ENCODE peak calls at places on chromosomes 6 and 20, in nine cellular contexts. One of them, this sample, is unnamed.

GRCh38 chr20:44209691-44210421 is 715 bp downstream of the OSER1 start:
- DNase-seq in AG10803: peak
- DNase-seq in HT-29: peak
- DNase-seq in GM06990: no peak
- DNase-seq in activated T-helper 1 cell treated with anti-CD3 and anti-CD28 coated beads, Interleukin-12 subunit alpha, Interleukin-12 subunit beta, Interleukin-2, Interleukin-4 antibody, amounts not matched to agents 30 ng/mL and 10 ng/mL and 1 ng/mL, durations not matched to agents 14 hours and 24 hours and 36 hours: no peak
- DNase-seq in Ammon's horn: no peak
- DNase-seq in EH: peak
- DNase-seq in glutamatergic neuron: no peak
- DNase-seq in stimulated activated naive CD4-positive, alpha-beta T cell: peak
- DNase-seq in this sample: no peak

GRCh38 chr20:51136326-51136725 is 113.4 kb upstream of the KCNG1 start:
- DNase-seq in AG10803: no peak
- DNase-seq in GM06990: no peak
- DNase-seq in stimulated activated naive CD4-positive, alpha-beta T cell: no peak
- DNase-seq in EH: no peak
- DNase-seq in HT-29: peak
- DNase-seq in glutamatergic neuron: no peak
- DNase-seq in Ammon's horn: no peak
- DNase-seq in activated T-helper 1 cell treated with anti-CD3 and anti-CD28 coated beads, Interleukin-12 subunit alpha, Interleukin-12 subunit beta, Interleukin-2, Interleukin-4 antibody, amounts not matched to agents 30 ng/mL and 10 ng/mL and 1 ng/mL, durations not matched to agents 14 hours and 24 hours and 36 hours: no peak
- DNase-seq in this sample: no peak

GRCh38 chr6:12051861-12052368 is 39.8 kb downstream of the HIVEP1 start:
- DNase-seq in EH: no peak
- DNase-seq in Ammon's horn: peak
- DNase-seq in AG10803: peak
- DNase-seq in HT-29: no peak
- DNase-seq in stimulated activated naive CD4-positive, alpha-beta T cell: peak
- DNase-seq in GM06990: peak
- DNase-seq in glutamatergic neuron: no peak
- DNase-seq in activated T-helper 1 cell treated with anti-CD3 and anti-CD28 coated beads, Interleukin-12 subunit alpha, Interleukin-12 subunit beta, Interleukin-2, Interleukin-4 antibody, amounts not matched to agents 30 ng/mL and 10 ng/mL and 1 ng/mL, durations not matched to agents 14 hours and 24 hours and 36 hours: peak
- DNase-seq in this sample: no peak

GRCh38 chr6:105189026-105189680 is 9.3 kb upstream of the POPDC3 start:
- DNase-seq in EH: no peak
- DNase-seq in HT-29: no peak
- DNase-seq in Ammon's horn: no peak
- DNase-seq in activated T-helper 1 cell treated with anti-CD3 and anti-CD28 coated beads, Interleukin-12 subunit alpha, Interleukin-12 subunit beta, Interleukin-2, Interleukin-4 antibody, amounts not matched to agents 30 ng/mL and 10 ng/mL and 1 ng/mL, durations not matched to agents 14 hours and 24 hours and 36 hours: no peak
- DNase-seq in AG10803: no peak
- DNase-seq in glutamatergic neuron: no peak
- DNase-seq in GM06990: no peak
- DNase-seq in stimulated activated naive CD4-positive, alpha-beta T cell: no peak
- DNase-seq in this sample: no peak

GRCh38 chr20:58233881-58234528 is 5.6 kb upstream of the ANKRD60 start:
- DNase-seq in HT-29: peak
- DNase-seq in AG10803: no peak
- DNase-seq in glutamatergic neuron: peak
- DNase-seq in Ammon's horn: no peak
- DNase-seq in EH: peak
- DNase-seq in GM06990: no peak
- DNase-seq in stimulated activated naive CD4-positive, alpha-beta T cell: peak
- DNase-seq in activated T-helper 1 cell treated with anti-CD3 and anti-CD28 coated beads, Interleukin-12 subunit alpha, Interleukin-12 subunit beta, Interleukin-2, Interleukin-4 antibody, amounts not matched to agents 30 ng/mL and 10 ng/mL and 1 ng/mL, durations not matched to agents 14 hours and 24 hours and 36 hours: no peak
- DNase-seq in this sample: no peak

GRCh38 chr20:62114894-62115293 is 7.4 kb upstream of the LSM14B start:
- DNase-seq in AG10803: no peak
- DNase-seq in Ammon's horn: no peak
- DNase-seq in activated T-helper 1 cell treated with anti-CD3 and anti-CD28 coated beads, Interleukin-12 subunit alpha, Interleukin-12 subunit beta, Interleukin-2, Interleukin-4 antibody, amounts not matched to agents 30 ng/mL and 10 ng/mL and 1 ng/mL, durations not matched to agents 14 hours and 24 hours and 36 hours: no peak
- DNase-seq in HT-29: no peak
- DNase-seq in EH: no peak
- DNase-seq in glutamatergic neuron: no peak
- DNase-seq in stimulated activated naive CD4-positive, alpha-beta T cell: no peak
- DNase-seq in GM06990: no peak
- DNase-seq in this sample: no peak

GRCh38 chr6:116015983-116016382 is 44.7 kb downstream of the FRK start:
- DNase-seq in stimulated activated naive CD4-positive, alpha-beta T cell: no peak
- DNase-seq in Ammon's horn: no peak
- DNase-seq in AG10803: no peak
- DNase-seq in glutamatergic neuron: no peak
- DNase-seq in EH: no peak
- DNase-seq in activated T-helper 1 cell treated with anti-CD3 and anti-CD28 coated beads, Interleukin-12 subunit alpha, Interleukin-12 subunit beta, Interleukin-2, Interleukin-4 antibody, amounts not matched to agents 30 ng/mL and 10 ng/mL and 1 ng/mL, durations not matched to agents 14 hours and 24 hours and 36 hours: no peak
- DNase-seq in GM06990: no peak
- DNase-seq in HT-29: no peak
- DNase-seq in this sample: no peak

GRCh38 chr6:151303231-151303630 is 63.5 kb downstream of the AKAP12 start:
- DNase-seq in Ammon's horn: no peak
- DNase-seq in GM06990: no peak
- DNase-seq in HT-29: no peak
- DNase-seq in glutamatergic neuron: no peak
- DNase-seq in AG10803: no peak
- DNase-seq in stimulated activated naive CD4-positive, alpha-beta T cell: no peak
- DNase-seq in EH: no peak
- DNase-seq in activated T-helper 1 cell treated with anti-CD3 and anti-CD28 coated beads, Interleukin-12 subunit alpha, Interleukin-12 subunit beta, Interleukin-2, Interleukin-4 antibody, amounts not matched to agents 30 ng/mL and 10 ng/mL and 1 ng/mL, durations not matched to agents 14 hours and 24 hours and 36 hours: no peak
- DNase-seq in this sample: no peak

GRCh38 chr20:36924167-36925045 is 27.1 kb downstream of the SAMHD1 start:
- DNase-seq in Ammon's horn: no peak
- DNase-seq in AG10803: no peak
- DNase-seq in EH: no peak
- DNase-seq in HT-29: peak
- DNase-seq in glutamatergic neuron: no peak
- DNase-seq in activated T-helper 1 cell treated with anti-CD3 and anti-CD28 coated beads, Interleukin-12 subunit alpha, Interleukin-12 subunit beta, Interleukin-2, Interleukin-4 antibody, amounts not matched to agents 30 ng/mL and 10 ng/mL and 1 ng/mL, durations not matched to agents 14 hours and 24 hours and 36 hours: no peak
- DNase-seq in GM06990: no peak
- DNase-seq in stimulated activated naive CD4-positive, alpha-beta T cell: no peak
- DNase-seq in this sample: no peak

GRCh38 chr6:98581725-98582124 is 252.6 kb upstream of the POU3F2 start:
- DNase-seq in activated T-helper 1 cell treated with anti-CD3 and anti-CD28 coated beads, Interleukin-12 subunit alpha, Interleukin-12 subunit beta, Interleukin-2, Interleukin-4 antibody, amounts not matched to agents 30 ng/mL and 10 ng/mL and 1 ng/mL, durations not matched to agents 14 hours and 24 hours and 36 hours: no peak
- DNase-seq in EH: peak
- DNase-seq in Ammon's horn: no peak
- DNase-seq in glutamatergic neuron: no peak
- DNase-seq in stimulated activated naive CD4-positive, alpha-beta T cell: no peak
- DNase-seq in HT-29: no peak
- DNase-seq in GM06990: no peak
- DNase-seq in AG10803: peak
- DNase-seq in this sample: no peak

GRCh38 chr20:45070932-45071632 is 29.8 kb downstream of the KCNS1 start:
- DNase-seq in EH: peak
- DNase-seq in glutamatergic neuron: no peak
- DNase-seq in HT-29: no peak
- DNase-seq in GM06990: no peak
- DNase-seq in AG10803: no peak
- DNase-seq in activated T-helper 1 cell treated with anti-CD3 and anti-CD28 coated beads, Interleukin-12 subunit alpha, Interleukin-12 subunit beta, Interleukin-2, Interleukin-4 antibody, amounts not matched to agents 30 ng/mL and 10 ng/mL and 1 ng/mL, durations not matched to agents 14 hours and 24 hours and 36 hours: no peak
- DNase-seq in Ammon's horn: no peak
- DNase-seq in stimulated activated naive CD4-positive, alpha-beta T cell: no peak
- DNase-seq in this sample: no peak

GRCh38 chr6:107075951-107076381 is 39.3 kb downstream of the BEND3 start:
- DNase-seq in EH: peak
- DNase-seq in AG10803: peak
- DNase-seq in GM06990: no peak
- DNase-seq in glutamatergic neuron: no peak
- DNase-seq in activated T-helper 1 cell treated with anti-CD3 and anti-CD28 coated beads, Interleukin-12 subunit alpha, Interleukin-12 subunit beta, Interleukin-2, Interleukin-4 antibody, amounts not matched to agents 30 ng/mL and 10 ng/mL and 1 ng/mL, durations not matched to agents 14 hours and 24 hours and 36 hours: no peak
- DNase-seq in stimulated activated naive CD4-positive, alpha-beta T cell: no peak
- DNase-seq in HT-29: peak
- DNase-seq in Ammon's horn: peak
- DNase-seq in this sample: peak

GRCh38 chr6:131951576-131952230 is 531 bp upstream of the CCN2 start:
- DNase-seq in activated T-helper 1 cell treated with anti-CD3 and anti-CD28 coated beads, Interleukin-12 subunit alpha, Interleukin-12 subunit beta, Interleukin-2, Interleukin-4 antibody, amounts not matched to agents 30 ng/mL and 10 ng/mL and 1 ng/mL, durations not matched to agents 14 hours and 24 hours and 36 hours: no peak
- DNase-seq in glutamatergic neuron: no peak
- DNase-seq in AG10803: no peak
- DNase-seq in Ammon's horn: no peak
- DNase-seq in stimulated activated naive CD4-positive, alpha-beta T cell: no peak
- DNase-seq in HT-29: no peak
- DNase-seq in GM06990: no peak
- DNase-seq in EH: no peak
- DNase-seq in this sample: no peak

GRCh38 chr6:112231609-112232060 is 22.7 kb downstream of the LAMA4 start:
- DNase-seq in EH: peak
- DNase-seq in GM06990: no peak
- DNase-seq in stimulated activated naive CD4-positive, alpha-beta T cell: no peak
- DNase-seq in Ammon's horn: no peak
- DNase-seq in glutamatergic neuron: no peak
- DNase-seq in activated T-helper 1 cell treated with anti-CD3 and anti-CD28 coated beads, Interleukin-12 subunit alpha, Interleukin-12 subunit beta, Interleukin-2, Interleukin-4 antibody, amounts not matched to agents 30 ng/mL and 10 ng/mL and 1 ng/mL, durations not matched to agents 14 hours and 24 hours and 36 hours: no peak
- DNase-seq in HT-29: no peak
- DNase-seq in AG10803: peak
- DNase-seq in this sample: no peak

GRCh38 chr20:47126709-47127108 is 229.8 kb downstream of the ZMYND8 start:
- DNase-seq in stimulated activated naive CD4-positive, alpha-beta T cell: no peak
- DNase-seq in GM06990: no peak
- DNase-seq in activated T-helper 1 cell treated with anti-CD3 and anti-CD28 coated beads, Interleukin-12 subunit alpha, Interleukin-12 subunit beta, Interleukin-2, Interleukin-4 antibody, amounts not matched to agents 30 ng/mL and 10 ng/mL and 1 ng/mL, durations not matched to agents 14 hours and 24 hours and 36 hours: no peak
- DNase-seq in Ammon's horn: no peak
- DNase-seq in glutamatergic neuron: no peak
- DNase-seq in AG10803: peak
- DNase-seq in EH: peak
- DNase-seq in HT-29: no peak
- DNase-seq in this sample: no peak

GRCh38 chr6:135145509-135145865 is 35.6 kb upstream of the MYB start:
- DNase-seq in Ammon's horn: no peak
- DNase-seq in EH: peak
- DNase-seq in HT-29: no peak
- DNase-seq in glutamatergic neuron: no peak
- DNase-seq in AG10803: no peak
- DNase-seq in activated T-helper 1 cell treated with anti-CD3 and anti-CD28 coated beads, Interleukin-12 subunit alpha, Interleukin-12 subunit beta, Interleukin-2, Interleukin-4 antibody, amounts not matched to agents 30 ng/mL and 10 ng/mL and 1 ng/mL, durations not matched to agents 14 hours and 24 hours and 36 hours: no peak
- DNase-seq in stimulated activated naive CD4-positive, alpha-beta T cell: no peak
- DNase-seq in GM06990: no peak
- DNase-seq in this sample: no peak

GRCh38 chr20:11646359-11646758 is 271.3 kb upstream of the BTBD3 start:
- DNase-seq in GM06990: no peak
- DNase-seq in Ammon's horn: no peak
- DNase-seq in AG10803: no peak
- DNase-seq in stimulated activated naive CD4-positive, alpha-beta T cell: no peak
- DNase-seq in HT-29: peak
- DNase-seq in EH: no peak
- DNase-seq in glutamatergic neuron: no peak
- DNase-seq in activated T-helper 1 cell treated with anti-CD3 and anti-CD28 coated beads, Interleukin-12 subunit alpha, Interleukin-12 subunit beta, Interleukin-2, Interleukin-4 antibody, amounts not matched to agents 30 ng/mL and 10 ng/mL and 1 ng/mL, durations not matched to agents 14 hours and 24 hours and 36 hours: no peak
- DNase-seq in this sample: no peak

GRCh38 chr6:140311146-140311545 is 936.7 kb upstream of the CITED2 start:
- DNase-seq in stimulated activated naive CD4-positive, alpha-beta T cell: no peak
- DNase-seq in activated T-helper 1 cell treated with anti-CD3 and anti-CD28 coated beads, Interleukin-12 subunit alpha, Interleukin-12 subunit beta, Interleukin-2, Interleukin-4 antibody, amounts not matched to agents 30 ng/mL and 10 ng/mL and 1 ng/mL, durations not matched to agents 14 hours and 24 hours and 36 hours: no peak
- DNase-seq in GM06990: no peak
- DNase-seq in Ammon's horn: no peak
- DNase-seq in HT-29: no peak
- DNase-seq in glutamatergic neuron: no peak
- DNase-seq in AG10803: no peak
- DNase-seq in EH: peak
- DNase-seq in this sample: no peak

GRCh38 chr20:61295249-61295648 is 43.2 kb downstream of the CDH4 start:
- DNase-seq in AG10803: no peak
- DNase-seq in HT-29: no peak
- DNase-seq in Ammon's horn: no peak
- DNase-seq in glutamatergic neuron: no peak
- DNase-seq in activated T-helper 1 cell treated with anti-CD3 and anti-CD28 coated beads, Interleukin-12 subunit alpha, Interleukin-12 subunit beta, Interleukin-2, Interleukin-4 antibody, amounts not matched to agents 30 ng/mL and 10 ng/mL and 1 ng/mL, durations not matched to agents 14 hours and 24 hours and 36 hours: no peak
- DNase-seq in stimulated activated naive CD4-positive, alpha-beta T cell: no peak
- DNase-seq in GM06990: no peak
- DNase-seq in EH: peak
- DNase-seq in this sample: no peak

GRCh38 chr6:93721386-93722048 is 302.2 kb upstream of the EPHA7 start:
- DNase-seq in GM06990: no peak
- DNase-seq in activated T-helper 1 cell treated with anti-CD3 and anti-CD28 coated beads, Interleukin-12 subunit alpha, Interleukin-12 subunit beta, Interleukin-2, Interleukin-4 antibody, amounts not matched to agents 30 ng/mL and 10 ng/mL and 1 ng/mL, durations not matched to agents 14 hours and 24 hours and 36 hours: no peak
- DNase-seq in Ammon's horn: peak
- DNase-seq in glutamatergic neuron: peak
- DNase-seq in EH: no peak
- DNase-seq in AG10803: no peak
- DNase-seq in stimulated activated naive CD4-positive, alpha-beta T cell: no peak
- DNase-seq in HT-29: peak
- DNase-seq in this sample: peak

GRCh38 chr20:41587956-41588355 is 30.2 kb downstream of the CHD6 start:
- DNase-seq in activated T-helper 1 cell treated with anti-CD3 and anti-CD28 coated beads, Interleukin-12 subunit alpha, Interleukin-12 subunit beta, Interleukin-2, Interleukin-4 antibody, amounts not matched to agents 30 ng/mL and 10 ng/mL and 1 ng/mL, durations not matched to agents 14 hours and 24 hours and 36 hours: no peak
- DNase-seq in GM06990: no peak
- DNase-seq in AG10803: peak
- DNase-seq in HT-29: no peak
- DNase-seq in EH: peak
- DNase-seq in glutamatergic neuron: no peak
- DNase-seq in Ammon's horn: no peak
- DNase-seq in stimulated activated naive CD4-positive, alpha-beta T cell: no peak
- DNase-seq in this sample: no peak

GRCh38 chr6:95576218-95576617 is 1.1 kb upstream of the MANEA start:
- DNase-seq in GM06990: peak
- DNase-seq in HT-29: no peak
- DNase-seq in stimulated activated naive CD4-positive, alpha-beta T cell: no peak
- DNase-seq in activated T-helper 1 cell treated with anti-CD3 and anti-CD28 coated beads, Interleukin-12 subunit alpha, Interleukin-12 subunit beta, Interleukin-2, Interleukin-4 antibody, amounts not matched to agents 30 ng/mL and 10 ng/mL and 1 ng/mL, durations not matched to agents 14 hours and 24 hours and 36 hours: no peak
- DNase-seq in EH: peak
- DNase-seq in Ammon's horn: no peak
- DNase-seq in AG10803: no peak
- DNase-seq in glutamatergic neuron: no peak
- DNase-seq in this sample: no peak

GRCh38 chr20:51014797-51015722 is 7.8 kb downstream of the KCNG1 start:
- DNase-seq in GM06990: no peak
- DNase-seq in Ammon's horn: peak
- DNase-seq in AG10803: peak
- DNase-seq in activated T-helper 1 cell treated with anti-CD3 and anti-CD28 coated beads, Interleukin-12 subunit alpha, Interleukin-12 subunit beta, Interleukin-2, Interleukin-4 antibody, amounts not matched to agents 30 ng/mL and 10 ng/mL and 1 ng/mL, durations not matched to agents 14 hours and 24 hours and 36 hours: no peak
- DNase-seq in stimulated activated naive CD4-positive, alpha-beta T cell: no peak
- DNase-seq in EH: peak
- DNase-seq in glutamatergic neuron: peak
- DNase-seq in HT-29: peak
- DNase-seq in this sample: no peak

GRCh38 chr20:10739575-10739974 is 65.8 kb upstream of the JAG1 start:
- DNase-seq in stimulated activated naive CD4-positive, alpha-beta T cell: no peak
- DNase-seq in glutamatergic neuron: no peak
- DNase-seq in GM06990: no peak
- DNase-seq in activated T-helper 1 cell treated with anti-CD3 and anti-CD28 coated beads, Interleukin-12 subunit alpha, Interleukin-12 subunit beta, Interleukin-2, Interleukin-4 antibody, amounts not matched to agents 30 ng/mL and 10 ng/mL and 1 ng/mL, durations not matched to agents 14 hours and 24 hours and 36 hours: no peak
- DNase-seq in AG10803: peak
- DNase-seq in EH: no peak
- DNase-seq in HT-29: no peak
- DNase-seq in Ammon's horn: no peak
- DNase-seq in this sample: no peak

GRCh38 chr6:157563611-157564284 is 182.8 kb downstream of the ZDHHC14 start:
- DNase-seq in AG10803: peak
- DNase-seq in glutamatergic neuron: no peak
- DNase-seq in activated T-helper 1 cell treated with anti-CD3 and anti-CD28 coated beads, Interleukin-12 subunit alpha, Interleukin-12 subunit beta, Interleukin-2, Interleukin-4 antibody, amounts not matched to agents 30 ng/mL and 10 ng/mL and 1 ng/mL, durations not matched to agents 14 hours and 24 hours and 36 hours: peak
- DNase-seq in stimulated activated naive CD4-positive, alpha-beta T cell: no peak
- DNase-seq in HT-29: no peak
- DNase-seq in Ammon's horn: no peak
- DNase-seq in GM06990: peak
- DNase-seq in EH: peak
- DNase-seq in this sample: no peak

GRCh38 chr6:100176321-100176950 is 182.4 kb upstream of the MCHR2 start:
- DNase-seq in EH: peak
- DNase-seq in GM06990: no peak
- DNase-seq in glutamatergic neuron: no peak
- DNase-seq in activated T-helper 1 cell treated with anti-CD3 and anti-CD28 coated beads, Interleukin-12 subunit alpha, Interleukin-12 subunit beta, Interleukin-2, Interleukin-4 antibody, amounts not matched to agents 30 ng/mL and 10 ng/mL and 1 ng/mL, durations not matched to agents 14 hours and 24 hours and 36 hours: no peak
- DNase-seq in AG10803: peak
- DNase-seq in Ammon's horn: peak
- DNase-seq in HT-29: peak
- DNase-seq in stimulated activated naive CD4-positive, alpha-beta T cell: no peak
- DNase-seq in this sample: no peak

GRCh38 chr20:33076662-33077398 is 2.6 kb upstream of the BPIFB4 start:
- DNase-seq in AG10803: no peak
- DNase-seq in GM06990: no peak
- DNase-seq in stimulated activated naive CD4-positive, alpha-beta T cell: no peak
- DNase-seq in glutamatergic neuron: no peak
- DNase-seq in EH: no peak
- DNase-seq in activated T-helper 1 cell treated with anti-CD3 and anti-CD28 coated beads, Interleukin-12 subunit alpha, Interleukin-12 subunit beta, Interleukin-2, Interleukin-4 antibody, amounts not matched to agents 30 ng/mL and 10 ng/mL and 1 ng/mL, durations not matched to agents 14 hours and 24 hours and 36 hours: no peak
- DNase-seq in HT-29: peak
- DNase-seq in Ammon's horn: peak
- DNase-seq in this sample: no peak

GRCh38 chr6:141824258-141824795 is 308.4 kb upstream of the GJE1 start:
- DNase-seq in EH: no peak
- DNase-seq in glutamatergic neuron: no peak
- DNase-seq in GM06990: no peak
- DNase-seq in Ammon's horn: no peak
- DNase-seq in stimulated activated naive CD4-positive, alpha-beta T cell: no peak
- DNase-seq in AG10803: no peak
- DNase-seq in HT-29: no peak
- DNase-seq in activated T-helper 1 cell treated with anti-CD3 and anti-CD28 coated beads, Interleukin-12 subunit alpha, Interleukin-12 subunit beta, Interleukin-2, Interleukin-4 antibody, amounts not matched to agents 30 ng/mL and 10 ng/mL and 1 ng/mL, durations not matched to agents 14 hours and 24 hours and 36 hours: no peak
- DNase-seq in this sample: no peak

GRCh38 chr20:13288357-13288756 is 67.3 kb downstream of the ISM1 start:
- DNase-seq in glutamatergic neuron: no peak
- DNase-seq in GM06990: no peak
- DNase-seq in AG10803: no peak
- DNase-seq in HT-29: no peak
- DNase-seq in stimulated activated naive CD4-positive, alpha-beta T cell: no peak
- DNase-seq in Ammon's horn: no peak
- DNase-seq in EH: no peak
- DNase-seq in activated T-helper 1 cell treated with anti-CD3 and anti-CD28 coated beads, Interleukin-12 subunit alpha, Interleukin-12 subunit beta, Interleukin-2, Interleukin-4 antibody, amounts not matched to agents 30 ng/mL and 10 ng/mL and 1 ng/mL, durations not matched to agents 14 hours and 24 hours and 36 hours: no peak
- DNase-seq in this sample: no peak

GRCh38 chr6:168272379-168273011 is 47.1 kb downstream of the DACT2 start:
- DNase-seq in AG10803: no peak
- DNase-seq in glutamatergic neuron: no peak
- DNase-seq in stimulated activated naive CD4-positive, alpha-beta T cell: no peak
- DNase-seq in EH: no peak
- DNase-seq in activated T-helper 1 cell treated with anti-CD3 and anti-CD28 coated beads, Interleukin-12 subunit alpha, Interleukin-12 subunit beta, Interleukin-2, Interleukin-4 antibody, amounts not matched to agents 30 ng/mL and 10 ng/mL and 1 ng/mL, durations not matched to agents 14 hours and 24 hours and 36 hours: no peak
- DNase-seq in Ammon's horn: no peak
- DNase-seq in HT-29: no peak
- DNase-seq in GM06990: no peak
- DNase-seq in this sample: no peak

GRCh38 chr6:140018588-140018987 is 644.1 kb upstream of the CITED2 start:
- DNase-seq in activated T-helper 1 cell treated with anti-CD3 and anti-CD28 coated beads, Interleukin-12 subunit alpha, Interleukin-12 subunit beta, Interleukin-2, Interleukin-4 antibody, amounts not matched to agents 30 ng/mL and 10 ng/mL and 1 ng/mL, durations not matched to agents 14 hours and 24 hours and 36 hours: no peak
- DNase-seq in glutamatergic neuron: no peak
- DNase-seq in AG10803: no peak
- DNase-seq in HT-29: no peak
- DNase-seq in GM06990: no peak
- DNase-seq in stimulated activated naive CD4-positive, alpha-beta T cell: no peak
- DNase-seq in Ammon's horn: no peak
- DNase-seq in EH: no peak
- DNase-seq in this sample: no peak